ENCODE peak calls at places on chromosomes 11 and 22, in nine cellular contexts. One of them, this sample, is unnamed.
A peak's percentile ranks its signal among the peaks of the same experiment; 100 is the strongest.

GRCh38 chr22:29740216-29740615 is 20.4 kb downstream of the CABP7 start:
- DNase-seq in pancreas: no peak
- DNase-seq in neural progenitor cell: no peak
- DNase-seq in psoas muscle: no peak
- DNase-seq in IMR-90: no peak
- DNase-seq in heart right ventricle: no peak
- DNase-seq in PC-3: no peak
- DNase-seq in ovary: no peak
- DNase-seq in MM.1S: no peak
- DNase-seq in this sample: no peak

GRCh38 chr11:70769106-70769505 is 370.8 kb downstream of the CTTN start:
- DNase-seq in pancreas: no peak
- DNase-seq in neural progenitor cell: no peak
- DNase-seq in psoas muscle: no peak
- DNase-seq in IMR-90: no peak
- DNase-seq in heart right ventricle: no peak
- DNase-seq in PC-3: no peak
- DNase-seq in ovary: no peak
- DNase-seq in MM.1S: no peak
- DNase-seq in this sample: no peak

GRCh38 chr22:48528221-48528915 is 1299.3 kb downstream of the BRD1 start:
- DNase-seq in pancreas: no peak
- DNase-seq in neural progenitor cell: no peak
- DNase-seq in psoas muscle: no peak
- DNase-seq in IMR-90: no peak
- DNase-seq in heart right ventricle: no peak
- DNase-seq in PC-3: no peak
- DNase-seq in ovary: no peak
- DNase-seq in MM.1S: no peak
- DNase-seq in this sample: no peak

GRCh38 chr11:97398246-97398645 is 1008.4 kb downstream of the JRKL start:
- DNase-seq in pancreas: no peak
- DNase-seq in neural progenitor cell: no peak
- DNase-seq in psoas muscle: no peak
- DNase-seq in IMR-90: no peak
- DNase-seq in heart right ventricle: no peak
- DNase-seq in PC-3: peak; percentile 29
- DNase-seq in ovary: no peak
- DNase-seq in MM.1S: no peak
- DNase-seq in this sample: no peak

GRCh38 chr11:116471608-116472007 is 301.2 kb downstream of the BUD13 start:
- DNase-seq in pancreas: no peak
- DNase-seq in neural progenitor cell: no peak
- DNase-seq in psoas muscle: no peak
- DNase-seq in IMR-90: peak; percentile 3
- DNase-seq in heart right ventricle: no peak
- DNase-seq in PC-3: no peak
- DNase-seq in ovary: no peak
- DNase-seq in MM.1S: no peak
- DNase-seq in this sample: peak; percentile 68

GRCh38 chr11:11534981-11535380 is 86.8 kb downstream of the GALNT18 start:
- DNase-seq in pancreas: no peak
- DNase-seq in neural progenitor cell: no peak
- DNase-seq in psoas muscle: no peak
- DNase-seq in IMR-90: peak; percentile 37
- DNase-seq in heart right ventricle: no peak
- DNase-seq in PC-3: no peak
- DNase-seq in ovary: peak; percentile 39
- DNase-seq in MM.1S: no peak
- DNase-seq in this sample: no peak

GRCh38 chr11:68340003-68340767 is 27.8 kb downstream of the LRP5 start:
- DNase-seq in pancreas: no peak
- DNase-seq in neural progenitor cell: no peak
- DNase-seq in psoas muscle: no peak
- DNase-seq in IMR-90: no peak
- DNase-seq in heart right ventricle: no peak
- DNase-seq in PC-3: no peak
- DNase-seq in ovary: no peak
- DNase-seq in MM.1S: no peak
- DNase-seq in this sample: no peak

GRCh38 chr11:46710821-46711269 is 8.2 kb upstream of the F2 start:
- DNase-seq in pancreas: no peak
- DNase-seq in neural progenitor cell: no peak
- DNase-seq in psoas muscle: peak; percentile 86
- DNase-seq in IMR-90: peak; percentile 97
- DNase-seq in heart right ventricle: peak; percentile 48
- DNase-seq in PC-3: peak; percentile 43
- DNase-seq in ovary: peak; percentile 50
- DNase-seq in MM.1S: no peak
- DNase-seq in this sample: peak; percentile 88

GRCh38 chr11:108289699-108290098 is 66.8 kb downstream of the ATM start:
- DNase-seq in pancreas: no peak
- DNase-seq in neural progenitor cell: no peak
- DNase-seq in psoas muscle: no peak
- DNase-seq in IMR-90: no peak
- DNase-seq in heart right ventricle: no peak
- DNase-seq in PC-3: peak; percentile 51
- DNase-seq in ovary: no peak
- DNase-seq in MM.1S: no peak
- DNase-seq in this sample: no peak

GRCh38 chr11:1302041-1302460 is 7.4 kb downstream of the TOLLIP start:
- DNase-seq in pancreas: no peak
- DNase-seq in neural progenitor cell: no peak
- DNase-seq in psoas muscle: no peak
- DNase-seq in IMR-90: no peak
- DNase-seq in heart right ventricle: no peak
- DNase-seq in PC-3: no peak
- DNase-seq in ovary: no peak
- DNase-seq in MM.1S: no peak
- DNase-seq in this sample: no peak

GRCh38 chr11:73019448-73019847 is 122.7 kb downstream of the FCHSD2 start:
- DNase-seq in pancreas: no peak
- DNase-seq in neural progenitor cell: no peak
- DNase-seq in psoas muscle: no peak
- DNase-seq in IMR-90: no peak
- DNase-seq in heart right ventricle: no peak
- DNase-seq in PC-3: no peak
- DNase-seq in ovary: no peak
- DNase-seq in MM.1S: no peak
- DNase-seq in this sample: no peak

GRCh38 chr11:73024646-73025045 is 117.5 kb downstream of the FCHSD2 start:
- DNase-seq in pancreas: no peak
- DNase-seq in neural progenitor cell: no peak
- DNase-seq in psoas muscle: no peak
- DNase-seq in IMR-90: no peak
- DNase-seq in heart right ventricle: no peak
- DNase-seq in PC-3: no peak
- DNase-seq in ovary: no peak
- DNase-seq in MM.1S: no peak
- DNase-seq in this sample: no peak

GRCh38 chr11:73017024-73017751 is 124.9 kb downstream of the FCHSD2 start:
- DNase-seq in pancreas: no peak
- DNase-seq in neural progenitor cell: no peak
- DNase-seq in psoas muscle: no peak
- DNase-seq in IMR-90: no peak
- DNase-seq in heart right ventricle: no peak
- DNase-seq in PC-3: no peak
- DNase-seq in ovary: no peak
- DNase-seq in MM.1S: no peak
- DNase-seq in this sample: no peak

DNA sequence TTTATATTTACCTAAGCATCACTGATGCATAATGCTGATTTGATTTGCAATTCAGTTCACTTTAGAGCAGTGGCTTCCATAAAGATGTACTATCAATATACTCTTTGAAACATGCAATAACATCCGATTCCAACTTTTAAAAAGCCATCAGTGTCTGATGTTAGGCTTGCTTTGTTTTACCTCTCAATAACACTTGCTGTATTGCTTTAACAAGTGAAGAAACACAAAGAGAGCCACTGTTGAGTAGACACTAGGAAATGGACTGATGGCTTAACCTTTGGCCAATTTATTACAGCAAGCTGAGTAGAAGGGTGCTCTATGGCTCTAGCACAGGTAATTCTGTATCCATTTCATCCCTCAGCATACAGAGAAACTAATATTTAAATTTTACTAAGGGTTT is 122.1 kb downstream of the FCHSD2 start:
- DNase-seq in pancreas: no peak
- DNase-seq in neural progenitor cell: no peak
- DNase-seq in psoas muscle: no peak
- DNase-seq in IMR-90: no peak
- DNase-seq in heart right ventricle: no peak
- DNase-seq in PC-3: no peak
- DNase-seq in ovary: no peak
- DNase-seq in MM.1S: no peak
- DNase-seq in this sample: no peak
- H3K36me3 ChIP-seq in pancreas: no peaks in the 10 kb centered on the region
- H3K36me3 ChIP-seq in neural progenitor cell: no peaks in the 10 kb centered on the region
- H3K36me3 ChIP-seq in psoas muscle: no peaks in the 10 kb centered on the region
- H3K36me3 ChIP-seq in IMR-90: no peaks in the 10 kb centered on the region
- H3K36me3 ChIP-seq in heart right ventricle: peaks cover under 1% of the 10 kb centered on the region
- H3K36me3 ChIP-seq in PC-3: no peaks in the 10 kb centered on the region
- H3K36me3 ChIP-seq in ovary: no peaks in the 10 kb centered on the region
- H3K36me3 ChIP-seq in MM.1S: no peaks in the 10 kb centered on the region
- H3K36me3 ChIP-seq in this sample: no peaks in the 10 kb centered on the region

DNA sequence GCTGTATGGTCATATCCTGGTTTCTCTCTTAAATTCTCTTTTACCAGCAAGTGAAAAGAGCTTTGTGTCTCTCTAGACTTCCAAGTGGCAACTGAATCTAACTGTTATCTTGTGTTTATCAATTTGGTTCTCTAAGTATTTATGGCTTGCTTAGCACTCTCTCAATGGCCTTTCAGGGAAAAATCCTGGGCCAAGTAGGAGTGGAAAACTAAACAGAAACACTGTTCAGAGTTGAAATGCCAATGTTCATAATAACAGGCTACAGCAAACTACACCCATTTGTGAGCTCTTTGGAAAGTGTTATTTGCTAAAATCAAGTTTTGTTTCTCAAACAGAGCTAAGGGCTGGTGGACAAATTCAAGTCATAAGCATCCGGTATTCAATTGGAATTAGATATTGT is 10.1 kb downstream of the MMP12 start:
- DNase-seq in pancreas: no peak
- DNase-seq in neural progenitor cell: no peak
- DNase-seq in psoas muscle: no peak
- DNase-seq in IMR-90: no peak
- DNase-seq in heart right ventricle: no peak
- DNase-seq in PC-3: no peak
- DNase-seq in ovary: no peak
- DNase-seq in MM.1S: no peak
- DNase-seq in this sample: no peak
- H3K27me3 ChIP-seq in pancreas: no peaks in the 10 kb centered on the region
- H3K27me3 ChIP-seq in neural progenitor cell: no peaks in the 10 kb centered on the region
- H3K27me3 ChIP-seq in psoas muscle: no peaks in the 10 kb centered on the region
- H3K27me3 ChIP-seq in IMR-90: peaks cover 4% of the 10 kb centered on the region
- H3K27me3 ChIP-seq in heart right ventricle: no peaks in the 10 kb centered on the region
- H3K27me3 ChIP-seq in PC-3: no peaks in the 10 kb centered on the region
- H3K27me3 ChIP-seq in ovary: no peaks in the 10 kb centered on the region
- H3K27me3 ChIP-seq in MM.1S: no peaks in the 10 kb centered on the region
- H3K27me3 ChIP-seq in this sample: no peaks in the 10 kb centered on the region

DNA sequence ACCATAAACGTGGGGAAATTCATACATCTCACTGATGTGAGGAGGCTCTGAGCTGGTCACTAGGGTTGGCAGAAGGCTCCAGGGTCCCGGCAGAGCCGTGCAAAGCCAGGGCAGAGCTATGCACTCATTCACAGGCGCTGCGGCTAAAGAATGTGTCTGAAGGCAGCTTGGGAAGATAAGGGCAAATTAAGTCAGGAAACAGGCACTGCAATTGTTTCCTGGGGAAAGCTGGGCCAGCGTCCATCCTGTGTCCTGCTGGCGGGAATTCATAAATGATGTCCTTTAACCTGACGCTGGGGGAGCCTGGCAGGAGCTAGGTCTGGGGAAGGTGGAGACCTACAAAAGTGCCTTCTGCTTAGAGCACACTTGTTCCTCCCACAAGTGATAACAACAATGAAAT is 27.6 kb downstream of the PKNOX2 start:
- DNase-seq in pancreas: no peak
- DNase-seq in neural progenitor cell: peak; percentile 47
- DNase-seq in psoas muscle: no peak
- DNase-seq in IMR-90: no peak
- DNase-seq in heart right ventricle: no peak
- DNase-seq in PC-3: no peak
- DNase-seq in ovary: no peak
- DNase-seq in MM.1S: no peak
- DNase-seq in this sample: no peak
- TF ChIP-seq CTCF in pancreas: no peak
- TF ChIP-seq CTCF in neural progenitor cell: no peak
- TF ChIP-seq CTCF in psoas muscle: no peak
- TF ChIP-seq CTCF in IMR-90: no peak
- TF ChIP-seq CTCF in heart right ventricle: no peak
- TF ChIP-seq CTCF in PC-3: no peak
- TF ChIP-seq CTCF in ovary: no peak
- TF ChIP-seq CTCF in MM.1S: no peak
- TF ChIP-seq CTCF in this sample: no peak

GRCh38 chr22:17864398-17865182 is 90.3 kb upstream of the BID start:
- DNase-seq in pancreas: no peak
- DNase-seq in neural progenitor cell: no peak
- DNase-seq in psoas muscle: no peak
- DNase-seq in IMR-90: no peak
- DNase-seq in heart right ventricle: no peak
- DNase-seq in PC-3: no peak
- DNase-seq in ovary: no peak
- DNase-seq in MM.1S: no peak
- DNase-seq in this sample: no peak

GRCh38 chr22:17865183-17866055 is 91.2 kb upstream of the BID start:
- DNase-seq in pancreas: no peak
- DNase-seq in neural progenitor cell: no peak
- DNase-seq in psoas muscle: no peak
- DNase-seq in IMR-90: no peak
- DNase-seq in heart right ventricle: no peak
- DNase-seq in PC-3: no peak
- DNase-seq in ovary: no peak
- DNase-seq in MM.1S: no peak
- DNase-seq in this sample: no peak

GRCh38 chr22:17867160-17867785 is 93.0 kb upstream of the BID start:
- DNase-seq in pancreas: no peak
- DNase-seq in neural progenitor cell: no peak
- DNase-seq in psoas muscle: peak; percentile 77
- DNase-seq in IMR-90: no peak
- DNase-seq in heart right ventricle: peak; percentile 76
- DNase-seq in PC-3: no peak
- DNase-seq in ovary: peak; percentile 51
- DNase-seq in MM.1S: no peak
- DNase-seq in this sample: no peak

GRCh38 chr22:17866127-17866526 is 91.9 kb upstream of the BID start:
- DNase-seq in pancreas: no peak
- DNase-seq in neural progenitor cell: no peak
- DNase-seq in psoas muscle: no peak
- DNase-seq in IMR-90: no peak
- DNase-seq in heart right ventricle: no peak
- DNase-seq in PC-3: no peak
- DNase-seq in ovary: no peak
- DNase-seq in MM.1S: no peak
- DNase-seq in this sample: no peak

DNA sequence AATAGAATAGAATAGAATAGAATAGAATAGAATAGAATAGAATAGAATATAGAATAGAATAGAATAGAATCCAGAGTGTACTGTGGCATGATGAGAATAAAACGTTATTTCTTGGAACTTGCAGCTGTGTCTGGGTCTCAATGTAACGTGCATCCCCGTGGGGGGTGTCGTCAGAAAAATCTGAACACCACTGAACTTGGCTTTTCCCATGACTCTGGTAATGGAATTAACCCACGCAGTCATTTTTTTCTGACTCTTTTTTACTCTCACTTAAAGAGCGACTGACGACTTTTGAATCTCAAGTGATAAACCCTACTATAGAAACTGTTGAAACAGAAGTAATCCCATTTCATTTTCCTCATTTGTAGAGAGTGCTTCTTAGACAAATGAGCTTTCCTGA is 92.4 kb upstream of the BID start:
- DNase-seq in pancreas: no peak
- DNase-seq in neural progenitor cell: no peak
- DNase-seq in psoas muscle: no peak
- DNase-seq in IMR-90: no peak
- DNase-seq in heart right ventricle: no peak
- DNase-seq in PC-3: no peak
- DNase-seq in ovary: no peak
- DNase-seq in MM.1S: no peak
- DNase-seq in this sample: no peak
- H3K36me3 ChIP-seq in pancreas: no peaks in the 10 kb centered on the region
- H3K36me3 ChIP-seq in neural progenitor cell: no peaks in the 10 kb centered on the region
- H3K36me3 ChIP-seq in psoas muscle: peaks cover 5% of the 10 kb centered on the region
- H3K36me3 ChIP-seq in IMR-90: peaks cover 49% of the 10 kb centered on the region
- H3K36me3 ChIP-seq in heart right ventricle: peaks cover 85% of the 10 kb centered on the region
- H3K36me3 ChIP-seq in PC-3: peaks cover 14% of the 10 kb centered on the region
- H3K36me3 ChIP-seq in ovary: no peaks in the 10 kb centered on the region
- H3K36me3 ChIP-seq in MM.1S: peaks cover 9% of the 10 kb centered on the region
- H3K36me3 ChIP-seq in this sample: peaks cover 15% of the 10 kb centered on the region

This sample was measured in BJ.